ENCODE peak calls at places on chromosomes 13 and 19, in four cellular contexts. Y is IMR-90; A is fibroblast of lung; E is CD8-positive, alpha-beta T cell. O is an unnamed sample.

GRCh38 chr13:40120288-40120687 is 464.8 kb downstream of the COG6 start:
- DNase-seq in Y (no peak), A (peak), E (no peak), O (peak)

GRCh38 chr19:590396-590745 is 690 bp downstream of the HCN2 start:
- DNase-seq in Y (peak), A (peak), E (peak), O (peak)

GRCh38 chr19:15213715-15214381 is 13.1 kb upstream of the NOTCH3 start:
- DNase-seq in Y (no peak), A (no peak), E (no peak), O (peak)

GRCh38 chr19:50465986-50466771 is 10.1 kb upstream of the EMC10 start:
- DNase-seq in Y (no peak), A (peak), E (no peak), O (peak)

GRCh38 chr19:17097593-17098126 is 22.1 kb downstream of the MYO9B start:
- DNase-seq in Y (peak), A (peak), E (no peak), O (peak)

GRCh38 chr13:41985788-41986508 is 25.0 kb upstream of the VWA8 start:
- DNase-seq in Y (peak), A (peak), E (no peak), O (peak)

GRCh38 chr13:111161601-111162600 is 46.8 kb downstream of the ARHGEF7 start:
- DNase-seq in Y (no peak), A (no peak), E (no peak), O (no peak)

GRCh38 chr13:32408296-32408998 is 19.5 kb downstream of the N4BP2L1 start:
- DNase-seq in Y (no peak), A (peak), E (no peak), O (no peak)

GRCh38 chr19:1259206-1259872 is 9.8 kb upstream of the CIRBP start:
- DNase-seq in Y (peak), A (peak), E (peak), O (peak)

GRCh38 chr13:76832258-76832988 is 53.8 kb downstream of the KCTD12 start:
- DNase-seq in Y (no peak), A (no peak), E (no peak), O (no peak)

GRCh38 chr19:50890422-50891252 is 17.4 kb downstream of the KLK2 start:
- DNase-seq in Y (peak), A (peak), E (no peak), O (peak)

GRCh38 chr19:31154021-31154420 is 195.2 kb downstream of the TSHZ3 start:
- DNase-seq in Y (peak), A (peak), E (no peak), O (peak)

GRCh38 chr13:19596960-19597361 is 35.6 kb upstream of the TPTE2 start:
- DNase-seq in Y (peak), A (peak), E (no peak), O (no peak)

GRCh38 chr13:113231306-113232207 is 22.1 kb downstream of the CUL4A start:
- DNase-seq in Y (no peak), A (no peak), E (no peak), O (no peak)

GRCh38 chr19:18596752-18597157 is 8.2 kb downstream of the REX1BD start:
- DNase-seq in Y (no peak), A (no peak), E (no peak), O (peak)

GRCh38 chr13:48817166-48817802 is 158.4 kb upstream of the FNDC3A start:
- DNase-seq in Y (no peak), A (no peak), E (no peak), O (no peak)

GRCh38 chr13:114100446-114101320 is 31.7 kb downstream of the RASA3 start:
- DNase-seq in Y (no peak), A (peak), E (no peak), O (no peak)

GRCh38 chr13:51760592-51760991 is 43.4 kb downstream of the DHRS12 start:
- DNase-seq in Y (no peak), A (peak), E (no peak), O (peak)

GRCh38 chr13:71242191-71242590 is 624.8 kb downstream of the DACH1 start:
- DNase-seq in Y (no peak), A (peak), E (no peak), O (peak)

GRCh38 chr13:57739089-57739488 is 107.5 kb downstream of the PCDH17 start:
- DNase-seq in Y (no peak), A (no peak), E (no peak), O (peak)

O was measured in astrocyte of the hippocampus.